ENCODE peak calls at places on chromosomes 12 and 14, in seven cellular contexts. C, N, O, X, U, R and H are unnamed samples.

GRCh38 chr12:52633383-52633782 is 15.0 kb upstream of the KRT73 start:
- DNase-seq in R (no peak), X (no peak), N (no peak), O (no peak), U (no peak), C (no peak), H (peak; percentile 20)

GRCh38 chr14:101776315-101776714 is 14.8 kb downstream of the PPP2R5C start:
- DNase-seq in N (no peak), X (no peak), C (no peak), R (no peak), U (no peak), O (no peak), H (no peak)

GRCh38 chr12:124721501-124722154 is 142.0 kb downstream of the SCARB1 start:
- DNase-seq in O (peak; percentile 16), N (no peak), C (no peak), X (no peak), R (no peak), U (no peak), H (no peak)

GRCh38 chr12:42450248-42450647 is 124.3 kb downstream of the PPHLN1 start:
- DNase-seq in O (peak; percentile 46), X (no peak), N (no peak), U (no peak), R (no peak), C (no peak), H (no peak)

GRCh38 chr12:12645485-12645884 is 33.8 kb downstream of the CREBL2 start:
- DNase-seq in U (peak; percentile 40), C (peak; percentile 60), X (peak; percentile 26), O (peak; percentile 40), R (no peak), N (no peak), H (peak; percentile 47)

GRCh38 chr14:104970231-104971068 is 7.7 kb downstream of the AHNAK2 start:
- DNase-seq in R (no peak), N (no peak), X (peak; percentile 90), C (peak; percentile 42), U (peak; percentile 67), O (peak; percentile 81), H (peak; percentile 68)

GRCh38 chr12:98741229-98741614 is 96.1 kb downstream of the APAF1 start:
- DNase-seq in U (no peak), C (no peak), R (no peak), O (peak; percentile 44), X (no peak), N (no peak), H (no peak)

GRCh38 chr14:67831122-67831521 is 11.5 kb downstream of the RAD51B start:
- DNase-seq in C (no peak), O (no peak), R (no peak), U (no peak), N (no peak), X (no peak), H (no peak)

GRCh38 chr12:100716949-100717732 is 77.4 kb upstream of the ANO4 start:
- DNase-seq in X (peak; percentile 52), C (peak; percentile 56), O (no peak), R (no peak), U (no peak), N (peak; percentile 43), H (peak; percentile 64)

GRCh38 chr12:91109148-91109564 is 2.1 kb downstream of the LUM start:
- DNase-seq in U (peak; percentile 88), C (peak; percentile 80), O (peak; percentile 80), X (peak; percentile 83), N (peak; percentile 51), R (peak; percentile 69), H (peak; percentile 86)

GRCh38 chr12:62730649-62731377 is 204.1 kb downstream of the PPM1H start:
- DNase-seq in R (no peak), N (no peak), U (no peak), X (peak; percentile 59), O (peak; percentile 67), C (no peak), H (no peak)

GRCh38 chr12:39239484-39240143 is 203.3 kb downstream of the KIF21A start:
- DNase-seq in U (no peak), R (no peak), O (no peak), C (peak; percentile 13), N (no peak), X (peak; percentile 62), H (no peak)

GRCh38 chr14:39946796-39947195 is 514.6 kb upstream of the FBXO33 start:
- DNase-seq in C (peak; percentile 43), O (no peak), U (peak; percentile 1), R (peak; percentile 10), X (peak; percentile 44), N (no peak), H (no peak)

GRCh38 chr12:22518067-22518719 is 26.1 kb downstream of the C2CD5 start:
- DNase-seq in O (peak; percentile 15), R (no peak), C (no peak), N (no peak), U (no peak), X (no peak), H (no peak)
- H3K18ac ChIP-seq in O (no peak overlapping the region), R (no peak overlapping the region), C (no peak overlapping the region), N (no peak overlapping the region), U (no peak overlapping the region), X (no peak overlapping the region), H (no peak overlapping the region)

GRCh38 chr14:56821807-56822615 is 11.7 kb upstream of the OTX2 start:
- DNase-seq in X (no peak), R (no peak), N (no peak), C (no peak), U (peak; percentile 100), O (no peak), H (no peak)
- H2AK5ac ChIP-seq in X (no peak overlapping the region), R (no peak overlapping the region), N (no peak overlapping the region), C (no peak overlapping the region), U (no peak overlapping the region), O (no peak overlapping the region), H (no peak overlapping the region)

DNA sequence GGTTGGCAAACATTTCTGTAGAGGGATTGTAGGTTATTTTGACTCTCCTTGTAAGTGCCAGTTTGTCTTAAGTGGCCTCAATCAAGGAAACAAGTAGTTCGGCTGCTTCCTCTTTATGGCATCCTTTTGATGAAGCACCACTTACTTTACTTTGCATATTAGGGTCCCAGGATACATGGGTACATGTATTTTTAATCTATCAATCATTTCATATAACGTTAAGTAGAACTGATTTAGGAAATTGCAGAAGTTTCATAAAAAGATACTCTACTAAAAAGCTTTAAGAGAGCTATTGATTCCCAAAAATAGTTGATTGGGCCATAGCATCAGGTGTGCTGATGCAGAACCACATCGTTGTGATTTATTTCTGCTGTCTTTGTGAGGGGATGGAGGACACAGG is 29.5 kb downstream of the PRKCH start:
- DNase-seq in X (no peak), O (no peak), C (no peak), R (no peak), U (no peak), N (no peak), H (no peak)
- H3K4me2 ChIP-seq in X (no peak overlapping the region), O (no peak overlapping the region), C (no peak overlapping the region), R (no peak overlapping the region), U (no peak overlapping the region), N (no peak overlapping the region), H (no peak overlapping the region)

GRCh38 chr12:49558526-49558925 is 9.4 kb downstream of the MCRS1 start:
- DNase-seq in U (no peak), R (no peak), C (no peak), N (no peak), O (no peak), X (no peak), H (no peak)

GRCh38 chr12:49559011-49559675 is 8.8 kb downstream of the MCRS1 start:
- DNase-seq in O (no peak), C (no peak), R (no peak), N (no peak), X (no peak), U (no peak), H (no peak)

GRCh38 chr12:49562233-49562632 is 5.7 kb downstream of the MCRS1 start:
- DNase-seq in C (no peak), N (no peak), U (no peak), O (no peak), X (no peak), R (no peak), H (no peak)

GRCh38 chr12:49562831-49563230 is 5.1 kb downstream of the MCRS1 start:
- DNase-seq in O (no peak), C (no peak), R (no peak), N (no peak), X (no peak), U (no peak), H (no peak)

DNA sequence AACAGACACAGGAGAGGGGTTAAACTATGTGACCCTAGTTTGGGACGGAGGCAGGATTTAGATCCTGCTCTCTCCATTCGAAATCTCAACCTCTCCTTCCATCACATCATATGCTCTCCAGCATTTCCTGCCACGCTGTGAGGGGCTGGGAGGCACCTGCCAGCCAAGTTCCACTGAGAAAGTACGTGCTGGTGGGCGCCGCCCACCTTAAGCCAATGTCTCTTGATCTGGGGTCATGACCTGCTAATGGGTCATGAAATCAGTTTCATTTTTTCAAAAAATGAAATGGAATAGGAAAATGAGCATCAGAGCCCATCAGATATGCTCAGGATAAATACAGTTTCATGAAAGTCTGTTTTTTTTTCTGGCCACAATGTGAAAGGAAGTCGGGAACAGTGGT is 7.2 kb downstream of the MCRS1 start:
- DNase-seq in O (no peak), N (no peak), C (no peak), R (no peak), U (no peak), X (no peak), H (no peak)
- H3K18ac ChIP-seq in O (no peak overlapping the region), N (no peak overlapping the region), C (no peak overlapping the region), R (no peak overlapping the region), U (no peak overlapping the region), X (no peak overlapping the region), H (no peak overlapping the region)

DNA sequence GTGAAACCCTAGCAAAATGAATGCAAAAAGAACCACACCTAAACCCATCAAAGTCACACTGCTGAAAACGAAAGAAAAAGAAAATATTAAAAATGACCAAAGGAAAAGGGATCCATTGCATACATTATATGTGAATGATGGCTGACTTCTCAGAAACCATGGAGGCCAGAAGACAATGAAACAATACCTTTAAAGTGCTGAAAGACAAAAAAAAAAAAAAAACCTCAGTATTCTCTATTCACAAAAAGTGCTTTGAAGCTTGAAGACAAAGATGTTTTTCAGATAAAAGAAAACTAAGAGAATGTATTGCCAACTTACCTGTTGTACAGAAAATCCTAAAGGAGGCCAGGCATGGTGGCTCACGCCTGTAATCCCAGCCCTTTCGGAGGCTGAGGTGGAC is 4.5 kb upstream of the EVL start:
- DNase-seq in N (no peak), X (no peak), O (no peak), U (no peak), C (no peak), R (no peak), H (no peak)
- H2AK5ac ChIP-seq in N (no peak overlapping the region), X (no peak overlapping the region), O (no peak overlapping the region), U (no peak overlapping the region), C (no peak overlapping the region), R (no peak overlapping the region), H (no peak overlapping the region)

DNA sequence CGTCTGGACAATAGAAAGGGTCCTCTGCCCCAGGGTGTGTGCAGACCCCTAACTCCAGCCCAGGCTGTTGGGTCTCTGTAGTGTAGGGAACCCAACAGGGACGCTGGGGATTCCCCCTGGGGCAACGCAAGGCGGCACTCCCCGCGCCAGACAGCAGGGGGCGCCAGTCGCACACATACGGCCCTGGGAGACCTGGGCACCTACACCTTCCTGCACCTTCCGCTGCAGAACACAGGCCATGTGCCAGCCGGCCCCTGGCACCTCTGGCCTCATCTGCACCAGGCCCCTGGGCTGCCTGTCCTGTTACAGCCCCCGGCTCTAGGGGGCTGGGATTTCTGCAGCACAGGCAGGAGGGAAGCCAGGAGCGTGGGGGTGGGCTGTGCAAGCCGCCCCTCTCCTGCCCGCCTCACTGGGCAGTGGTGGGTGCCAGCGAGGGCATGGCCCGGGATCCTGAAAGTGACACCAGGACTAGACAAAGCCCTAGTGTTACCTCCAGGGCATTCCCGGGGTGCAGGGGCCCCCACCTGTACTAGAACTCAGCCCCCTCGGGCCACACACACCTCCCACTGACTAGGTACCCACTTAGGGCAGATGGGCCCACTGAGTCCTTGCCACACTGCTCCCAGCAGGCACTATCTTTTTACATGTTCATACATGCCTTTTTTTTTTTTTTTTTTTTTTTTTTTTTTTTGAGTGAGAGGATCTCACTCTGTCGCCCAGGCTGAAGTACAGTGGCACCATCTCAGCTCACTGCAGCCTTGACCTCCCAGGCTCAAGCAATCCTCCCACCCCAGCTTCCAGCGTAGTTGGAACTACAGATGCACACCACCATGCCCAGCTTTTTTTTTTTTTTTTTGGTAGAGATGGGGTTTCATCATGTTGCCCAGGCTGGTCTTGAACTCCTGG is 37.5 kb downstream of the CCNK start:
- DNase-seq in U (peak; percentile 84), N (peak; percentile 65), C (peak; percentile 63), R (no peak), O (peak; percentile 32), X (peak; percentile 64), H (peak; percentile 83)
- H3K4me2 ChIP-seq in U (no peak overlapping the region), N (peak overlapping the region; percentile 11), C (no peak overlapping the region), R (no peak overlapping the region), O (no peak overlapping the region), X (no peak overlapping the region), H (no peak overlapping the region)